ENCODE peak calls at places on chromosomes 11 and 22, in four cellular contexts. Q is stimulated activated effector memory CD8-positive, alpha-beta T cell treated with anti-CD3 and anti-CD28 coated beads, Interleukin-12 subunit alpha, Interleukin-12 subunit beta, amount 100 ng/mL, for 72 hours; W is H1; N is activated CD8-positive, alpha-beta memory T cell treated with anti-CD3 and anti-CD28 coated beads, Interleukin-2, amount 50 U/mL, for 4 hours. A is an unnamed sample.

GRCh38 chr22:43088616-43088978 is 594 bp downstream of the TTLL1 start:
- DNase-seq in Q (no peak), W (no peak), N (no peak), A (no peak)

GRCh38 chr22:48362736-48363404 is 1464.8 kb downstream of the BRD1 start:
- DNase-seq in Q (no peak), W (no peak), N (peak), A (no peak)

GRCh38 chr11:64593156-64594105 is 2.4 kb downstream of the SLC22A12 start:
- DNase-seq in Q (no peak), W (no peak), N (no peak), A (no peak)

GRCh38 chr11:5234390-5234834 is at the start of gene HBD:
- DNase-seq in Q (no peak), W (no peak), N (no peak), A (no peak)

GRCh38 chr11:36249271-36249670 is 40.0 kb downstream of the COMMD9 start:
- DNase-seq in Q (no peak), W (no peak), N (no peak), A (no peak)

GRCh38 chr22:19880786-19881569 is 26.3 kb upstream of the GNB1L start:
- DNase-seq in Q (no peak), W (peak), N (no peak), A (no peak)

GRCh38 chr11:102360681-102361080 is 13.7 kb downstream of the BIRC2 start:
- DNase-seq in Q (no peak), W (no peak), N (no peak), A (no peak)

GRCh38 chr11:69694781-69695180 is 9.0 kb downstream of the FGF19 start:
- DNase-seq in Q (no peak), W (no peak), N (no peak), A (no peak)

GRCh38 chr11:91802475-91802874 is 422.1 kb upstream of the FAT3 start:
- DNase-seq in Q (no peak), W (no peak), N (no peak), A (no peak)

GRCh38 chr11:73387594-73388021 is 11.4 kb downstream of the RELT start:
- DNase-seq in Q (no peak), W (no peak), N (no peak), A (no peak)

GRCh38 chr22:46202897-46203589 is 47.0 kb downstream of the CDPF1 start:
- DNase-seq in Q (no peak), W (no peak), N (no peak), A (no peak)

GRCh38 chr11:46489668-46490560 is 98.3 kb upstream of the CHRM4 start:
- DNase-seq in Q (no peak), W (peak), N (peak), A (peak)

GRCh38 chr11:27205779-27206549 is 157.1 kb downstream of the CCDC34 start:
- DNase-seq in Q (no peak), W (no peak), N (no peak), A (no peak)

GRCh38 chr11:63764201-63764711 is 4.3 kb downstream of the ZFTA start:
- DNase-seq in Q (no peak), W (no peak), N (no peak), A (no peak)

GRCh38 chr11:70836071-70836470 is 416.3 kb downstream of the SHANK2 start:
- DNase-seq in Q (no peak), W (no peak), N (no peak), A (no peak)

GRCh38 chr11:96228472-96228871 is 114.5 kb downstream of the MAML2 start:
- DNase-seq in Q (no peak), W (no peak), N (no peak), A (no peak)

GRCh38 chr22:30245181-30245984 is 1.2 kb downstream of the LIF start:
- DNase-seq in Q (no peak), W (no peak), N (no peak), A (no peak)

GRCh38 chr11:76210920-76211851 is 4.9 kb upstream of the WNT11 start:
- DNase-seq in Q (no peak), W (no peak), N (no peak), A (no peak)

GRCh38 chr11:64334764-64335741 is 5.0 kb upstream of the CCDC88B start:
- DNase-seq in Q (no peak), W (no peak), N (no peak), A (peak)

GRCh38 chr11:3920148-3920852 is 64.8 kb downstream of the STIM1 start:
- DNase-seq in Q (peak), W (no peak), N (peak), A (no peak)

GRCh38 chr22:18971321-18971751 is 35.2 kb upstream of the PRODH start:
- DNase-seq in Q (no peak), W (no peak), N (peak), A (no peak)

GRCh38 chr11:117098269-117099231 is at the start of gene SIK3:
- DNase-seq in Q (peak), W (peak), N (peak), A (peak)

GRCh38 chr11:108984548-108984947 is 319.7 kb downstream of the DDX10 start:
- DNase-seq in Q (no peak), W (no peak), N (no peak), A (no peak)

GRCh38 chr22:20244744-20245576 is 23.2 kb downstream of the RTN4R start:
- DNase-seq in Q (peak), W (no peak), N (peak), A (peak)

GRCh38 chr22:40535189-40535512 is 101.4 kb downstream of the MRTFA start:
- DNase-seq in Q (no peak), W (no peak), N (no peak), A (no peak)

GRCh38 chr22:46845281-46846153 is 83.1 kb downstream of the TBC1D22A start:
- DNase-seq in Q (no peak), W (no peak), N (no peak), A (no peak)

A was measured in stimulated activated naive B cell treated with anti-CD40 and anti-IgM and Interleukin-4, amounts not matched to agents 10 μg/mL and 1 μg/mL and 100 μg/mL, for 72 hours.